ENCODE peak calls at places on chromosome 10, in four cellular contexts. F is HepG2, O is GM12878, I is H1. D is an unnamed sample.

GRCh38 chr10:71205468-71205867 is 6.9 kb upstream of the UNC5B start:
- DNase-seq in F (no peak), O (no peak), I (no peak), D (no peak)

GRCh38 chr10:22554481-22555182 is 159.7 kb downstream of the PIP4K2A start:
- DNase-seq in F (no peak), O (no peak), I (no peak), D (peak; percentile 63)

GRCh38 chr10:37146443-37146842 is 21.0 kb downstream of the ANKRD30A start:
- DNase-seq in F (peak; percentile 2), O (no peak), I (no peak), D (peak; percentile 1)

GRCh38 chr10:94232711-94233383 is 129.9 kb downstream of the NOC3L start:
- DNase-seq in F (peak; percentile 25), O (no peak), I (no peak), D (no peak)

GRCh38 chr10:96482815-96483588 is 30.7 kb downstream of the TLL2 start:
- DNase-seq in F (no peak), O (no peak), I (no peak), D (no peak)

GRCh38 chr10:132325969-132326889 is 5.8 kb upstream of the LRRC27 start:
- DNase-seq in F (no peak), O (no peak), I (no peak), D (no peak)

GRCh38 chr10:113576853-113577252 is 24.0 kb downstream of the HABP2 start:
- DNase-seq in F (no peak), O (no peak), I (peak; percentile 53), D (peak; percentile 40)

GRCh38 chr10:88418871-88419270 is 164.2 kb downstream of the RNLS start:
- DNase-seq in F (no peak), O (no peak), I (no peak), D (no peak)

GRCh38 chr10:45580781-45581496 is 91.6 kb downstream of the ZFAND4 start:
- DNase-seq in F (no peak), O (peak; percentile 43), I (no peak), D (no peak)

GRCh38 chr10:102752266-102752930 is 8.7 kb downstream of the WBP1L start:
- DNase-seq in F (peak; percentile 51), O (no peak), I (no peak), D (no peak)

GRCh38 chr10:20004087-20004523 is 187.9 kb downstream of the PLXDC2 start:
- DNase-seq in F (no peak), O (peak; percentile 28), I (no peak), D (no peak)

GRCh38 chr10:128156999-128157755 is 31.0 kb upstream of the MKI67 start:
- DNase-seq in F (peak; percentile 91), O (no peak), I (no peak), D (no peak)

GRCh38 chr10:22002531-22003110 is 909 bp downstream of the DNAJC1 start:
- DNase-seq in F (peak; percentile 21), O (no peak), I (no peak), D (peak; percentile 18)

GRCh38 chr10:16732376-16732775 is 84.8 kb downstream of the RSU1 start:
- DNase-seq in F (no peak), O (no peak), I (no peak), D (no peak)

GRCh38 chr10:118238573-118239240 is 103.4 kb downstream of the FAM204A start:
- DNase-seq in F (no peak), O (no peak), I (no peak), D (no peak)

GRCh38 chr10:61136151-61136550 is 192.2 kb upstream of the RHOBTB1 start:
- DNase-seq in F (peak; percentile 73), O (no peak), I (no peak), D (no peak)

GRCh38 chr10:34813626-34814227 is 1.4 kb downstream of the PARD3 start:
- DNase-seq in F (peak; percentile 42), O (no peak), I (no peak), D (peak; percentile 24)

GRCh38 chr10:30619966-30620365 is 9.6 kb downstream of the LYZL2 start:
- DNase-seq in F (no peak), O (no peak), I (peak; percentile 16), D (no peak)

GRCh38 chr10:46550076-46550790 is 6.2 kb downstream of the GPRIN2 start:
- DNase-seq in F (no peak), O (no peak), I (peak; percentile 47), D (no peak)

GRCh38 chr10:43199684-43200537 is 61.7 kb downstream of the CSGALNACT2 start:
- DNase-seq in F (no peak), O (no peak), I (no peak), D (no peak)

GRCh38 chr10:29735628-29736324 is 101.0 kb upstream of the SVIL start:
- DNase-seq in F (peak; percentile 61), O (no peak), I (peak; percentile 94), D (peak; percentile 76)

GRCh38 chr10:132878091-132878729 is 64.2 kb downstream of the CFAP46 start:
- DNase-seq in F (no peak), O (no peak), I (peak; percentile 45), D (no peak)

GRCh38 chr10:77160679-77161078 is 476.9 kb downstream of the KCNMA1 start:
- DNase-seq in F (no peak), O (no peak), I (no peak), D (no peak)

GRCh38 chr10:19889279-19889678 is 73.0 kb downstream of the PLXDC2 start:
- DNase-seq in F (no peak), O (no peak), I (no peak), D (no peak)

GRCh38 chr10:96025566-96025965 is 17.8 kb upstream of the CCNJ start:
- DNase-seq in F (peak; percentile 32), O (no peak), I (peak; percentile 52), D (peak; percentile 63)

GRCh38 chr10:23314835-23315239 is 29.8 kb downstream of the C10orf67 start:
- DNase-seq in F (peak; percentile 64), O (peak; percentile 28), I (no peak), D (peak; percentile 30)

GRCh38 chr10:110360857-110361474 is 56.2 kb upstream of the SMNDC1 start:
- DNase-seq in F (no peak), O (no peak), I (no peak), D (no peak)

GRCh38 chr10:23158370-23158769 is 33.7 kb upstream of the PTF1A start:
- DNase-seq in F (peak; percentile 55), O (no peak), I (peak; percentile 58), D (peak; percentile 71)

GRCh38 chr10:76115471-76116155 is 684.2 kb downstream of the LRMDA start:
- DNase-seq in F (no peak), O (no peak), I (no peak), D (no peak)

GRCh38 chr10:50993817-50994251 is 80.5 kb upstream of the PRKG1 start:
- DNase-seq in F (no peak), O (no peak), I (no peak), D (peak; percentile 23)

GRCh38 chr10:82924711-82925110 is 1049.7 kb downstream of the NRG3 start:
- DNase-seq in F (no peak), O (no peak), I (no peak), D (no peak)

GRCh38 chr10:125823663-125824251 is 411 bp downstream of the BCCIP start:
- DNase-seq in F (no peak), O (no peak), I (no peak), D (no peak)

GRCh38 chr10:48779546-48780152 is 95.0 kb downstream of the WDFY4 start:
- DNase-seq in F (no peak), O (no peak), I (no peak), D (no peak)

GRCh38 chr10:76303682-76304316 is 872.4 kb downstream of the LRMDA start:
- DNase-seq in F (peak; percentile 81), O (no peak), I (peak; percentile 62), D (peak; percentile 81)

GRCh38 chr10:59012839-59013238 is 163.6 kb upstream of the PHYHIPL start:
- DNase-seq in F (no peak), O (no peak), I (no peak), D (no peak)

GRCh38 chr10:103852856-103853255 is 2.5 kb downstream of the SH3PXD2A start:
- DNase-seq in F (no peak), O (no peak), I (no peak), D (no peak)

GRCh38 chr10:404341-404740 is 269.1 kb downstream of the ZMYND11 start:
- DNase-seq in F (no peak), O (no peak), I (no peak), D (no peak)
- TF ChIP-seq SUZ12 in F (no peak), O (no peak), I (no peak), D (no peak)

GRCh38 chr10:62231371-62231770 is 37.3 kb downstream of the RTKN2 start:
- DNase-seq in F (peak; percentile 6), O (no peak), I (no peak), D (no peak)
- TF ChIP-seq SUZ12 in F (no peak), O (no peak), I (no peak), D (no peak)

DNA sequence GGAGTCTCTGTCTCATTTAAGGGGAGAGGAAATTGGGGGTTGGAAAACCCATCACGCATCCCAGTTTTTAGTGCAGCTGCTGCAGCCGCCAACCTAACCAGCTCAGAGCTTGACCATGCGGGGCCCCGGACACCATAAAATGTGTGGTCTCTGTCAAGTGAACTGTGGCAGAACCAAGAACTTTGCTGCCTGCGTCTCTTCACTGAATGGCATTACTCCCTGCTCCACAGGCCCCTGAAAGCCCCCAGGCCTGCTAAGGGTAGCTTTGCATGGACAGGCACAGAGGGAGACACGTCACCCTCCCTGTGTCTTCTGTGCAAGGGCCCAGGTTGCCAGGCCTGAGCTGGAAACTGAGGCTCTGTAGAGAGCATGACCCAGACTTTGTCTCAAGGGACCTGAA is 144.6 kb upstream of the GPR26 start:
- DNase-seq in F (no peak), O (no peak), I (peak; percentile 26), D (no peak)
- TF ChIP-seq SUZ12 in F (no peak), O (no peak), I (no peak), D (no peak)

GRCh38 chr10:93160829-93161228 is 87.1 kb downstream of the CYP26A1 start:
- DNase-seq in F (no peak), O (no peak), I (no peak), D (no peak)
- TF ChIP-seq SUZ12 in F (no peak), O (no peak), I (no peak), D (no peak)

DNA sequence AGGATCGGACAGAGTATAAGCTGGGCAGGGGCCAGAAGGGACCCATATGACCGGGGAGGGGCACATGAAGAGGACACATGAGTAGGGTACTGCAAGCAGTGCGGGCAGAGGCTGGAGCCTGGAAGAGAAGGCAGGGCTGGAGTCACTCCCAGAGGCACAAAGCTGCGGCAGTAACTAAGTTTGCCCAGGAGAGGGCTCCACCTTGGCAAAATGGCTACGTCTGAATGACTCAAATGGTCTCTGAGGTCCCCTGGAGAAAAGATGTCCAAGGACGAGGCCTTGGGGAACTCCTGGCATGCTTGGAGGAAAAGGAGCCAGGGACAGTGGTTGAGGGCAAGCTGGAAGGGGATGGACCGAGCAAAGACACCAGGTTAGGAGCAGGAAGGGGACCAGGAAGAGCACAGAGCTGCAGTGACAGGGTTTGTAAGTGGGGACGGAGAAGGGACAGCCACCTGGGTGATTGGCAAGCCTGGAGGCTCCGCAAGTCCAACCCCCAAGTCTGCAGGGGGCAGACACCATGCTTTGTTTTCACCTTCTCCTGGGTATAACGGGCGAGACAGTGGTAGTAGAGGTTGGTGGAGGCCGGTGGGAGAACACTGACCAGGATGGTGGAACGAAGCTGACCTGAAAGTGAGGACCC is 43.1 kb upstream of the LBX1 start:
- DNase-seq in F (peak; percentile 48), O (no peak), I (peak; percentile 90), D (peak; percentile 92)
- TF ChIP-seq SUZ12 in F (no peak), O (no peak), I (no peak), D (no peak)

GRCh38 chr10:97762056-97762455 is 9.7 kb downstream of the SFRP5 start:
- DNase-seq in F (no peak), O (no peak), I (no peak), D (no peak)
- TF ChIP-seq SUZ12 in F (no peak), O (no peak), I (no peak), D (no peak)

D was measured in HEK293T.